ENCODE peak calls at places on chromosomes 6 and 20, in ten cellular contexts. A, X, S, R, M, Q, Y, I, G and Z are unnamed samples.

GRCh38 chr6:140178550-140179334 is 804.3 kb upstream of the CITED2 start:
- DNase-seq in X (no peak), Y (no peak), I (no peak), R (no peak), S (no peak), G (no peak), A (peak; percentile 24), Q (no peak), M (no peak), Z (no peak)

GRCh38 chr20:2515203-2515602 is 6.5 kb upstream of the ZNF343 start:
- DNase-seq in M (no peak), A (no peak), Y (no peak), G (no peak), S (no peak), R (no peak), X (no peak), Q (no peak), I (no peak), Z (no peak)

GRCh38 chr6:13733178-13733851 is 21.7 kb upstream of the RANBP9 start:
- DNase-seq in I (peak; percentile 55), X (no peak), R (peak; percentile 46), S (no peak), Y (peak; percentile 64), A (peak; percentile 86), M (peak; percentile 80), Q (no peak), G (no peak), Z (peak; percentile 47)

GRCh38 chr6:21914121-21914973 is 320.8 kb downstream of the SOX4 start:
- DNase-seq in A (no peak), I (peak; percentile 77), R (no peak), Q (peak; percentile 58), M (peak; percentile 95), X (peak; percentile 40), G (peak; percentile 15), S (no peak), Y (peak; percentile 51), Z (no peak)

GRCh38 chr6:155738602-155739001 is 283.0 kb upstream of the NOX3 start:
- DNase-seq in S (no peak), R (no peak), Q (no peak), A (no peak), M (no peak), G (no peak), Y (no peak), I (no peak), X (no peak), Z (no peak)

GRCh38 chr6:12483712-12484111 is 193.6 kb downstream of the EDN1 start:
- DNase-seq in A (peak; percentile 62), Y (no peak), R (no peak), S (peak; percentile 63), M (peak; percentile 58), X (no peak), Q (no peak), G (no peak), I (no peak), Z (no peak)

GRCh38 chr6:12635375-12635774 is 81.2 kb upstream of the PHACTR1 start:
- DNase-seq in Y (no peak), G (no peak), A (no peak), I (no peak), S (no peak), X (no peak), Q (no peak), M (no peak), R (no peak), Z (no peak)

GRCh38 chr20:5033566-5033965 is 32.3 kb upstream of the SLC23A2 start:
- DNase-seq in Q (no peak), I (no peak), S (no peak), M (no peak), A (no peak), G (no peak), Y (no peak), X (no peak), R (peak; percentile 52), Z (no peak)

GRCh38 chr6:36320475-36320874 is 16.2 kb downstream of the BNIP5 start:
- DNase-seq in R (peak; percentile 76), M (no peak), Q (no peak), I (no peak), G (no peak), S (no peak), Y (peak; percentile 76), X (no peak), A (peak; percentile 8), Z (no peak)

GRCh38 chr20:3326779-3327521 is 80.5 kb downstream of the DNAAF9 start:
- DNase-seq in S (no peak), X (no peak), Y (no peak), R (no peak), I (no peak), M (no peak), Q (no peak), A (no peak), G (no peak), Z (no peak)

GRCh38 chr20:56809668-56810067 is 180.6 kb downstream of the TFAP2C start:
- DNase-seq in G (no peak), X (no peak), R (no peak), S (no peak), Q (no peak), I (no peak), A (no peak), Y (no peak), M (no peak), Z (no peak)

GRCh38 chr6:107736713-107737396 is 87.3 kb downstream of the SCML4 start:
- DNase-seq in S (no peak), I (no peak), Q (no peak), Y (no peak), M (no peak), A (no peak), X (no peak), R (no peak), G (no peak), Z (no peak)
- H3K27ac ChIP-seq in S (no peak overlapping the region), I (no peak overlapping the region), Q (no peak overlapping the region), Y (no peak overlapping the region), M (no peak overlapping the region), A (no peak overlapping the region), X (peak overlapping the region; percentile 73), R (no peak overlapping the region), G (peak overlapping the region; percentile 41), Z (no peak overlapping the region)

GRCh38 chr20:62387219-62387913 is 463 bp downstream of the RPS21 start:
- DNase-seq in X (no peak), A (no peak), G (no peak), Q (no peak), Y (no peak), S (no peak), I (no peak), M (no peak), R (no peak), Z (no peak)

GRCh38 chr20:62389601-62390087 is 2.7 kb downstream of the RPS21 start:
- DNase-seq in S (no peak), X (no peak), A (no peak), Y (no peak), R (no peak), I (no peak), Q (no peak), M (no peak), G (no peak), Z (no peak)

GRCh38 chr20:62387993-62388635 is 1.2 kb downstream of the RPS21 start:
- DNase-seq in R (no peak), I (no peak), S (peak; percentile 85), A (no peak), G (no peak), Q (no peak), M (peak; percentile 53), Y (no peak), X (no peak), Z (no peak)

GRCh38 chr20:62390306-62391164 is 3.6 kb downstream of the RPS21 start:
- DNase-seq in I (no peak), A (no peak), Y (no peak), G (no peak), Q (no peak), X (no peak), S (no peak), M (peak; percentile 59), R (no peak), Z (no peak)

DNA sequence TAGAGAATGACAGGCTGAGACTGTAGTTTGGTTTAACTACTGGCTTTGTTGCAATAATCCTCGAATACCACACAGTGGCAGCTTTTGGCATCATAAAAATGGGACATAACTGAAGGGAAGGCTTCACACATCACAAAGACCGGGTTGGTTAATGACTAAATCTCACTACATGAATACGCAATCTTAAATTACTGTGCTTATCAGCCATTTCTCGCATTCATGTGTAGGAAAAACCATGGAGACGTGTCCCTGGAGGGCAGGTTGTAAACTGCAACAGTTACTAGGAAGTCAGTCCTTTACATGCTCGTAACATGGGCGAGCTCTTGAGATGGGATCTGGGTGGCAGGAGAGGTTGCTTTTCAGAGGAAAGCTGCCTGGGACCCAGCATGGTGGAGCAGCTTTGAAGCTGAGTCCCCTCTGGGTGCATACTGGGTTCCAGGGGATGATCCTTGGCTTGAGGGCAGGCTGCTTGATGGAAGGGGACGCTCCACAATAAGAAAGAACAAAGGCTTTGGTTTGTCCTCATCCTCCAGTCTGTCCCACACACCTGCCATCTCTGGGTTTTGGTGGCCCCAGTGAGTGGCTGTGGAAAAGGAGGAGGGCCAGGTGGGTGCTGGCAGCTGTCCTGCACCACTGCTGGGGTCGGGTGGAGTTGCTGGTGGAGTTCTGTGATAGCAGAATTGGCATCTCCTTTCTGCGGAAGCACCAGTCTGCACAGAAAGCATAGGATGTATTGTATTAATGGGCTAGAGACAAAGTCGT is 2.1 kb downstream of the RPS21 start:
- DNase-seq in A (no peak), G (no peak), R (no peak), Q (no peak), I (no peak), Y (no peak), S (no peak), X (no peak), M (no peak), Z (no peak)
- TF ChIP-seq CTCF in A (no peak), G (no peak), R (peak; percentile 8), Q (no peak), I (no peak), Y (no peak), S (peak; percentile 38), X (no peak), M (no peak), Z (no peak)

GRCh38 chr6:169701218-169701952 is 444 bp downstream of the WDR27 start:
- DNase-seq in Q (no peak), G (no peak), I (no peak), S (no peak), R (no peak), X (peak; percentile 30), Y (no peak), M (no peak), A (no peak), Z (no peak)
- H3K27ac ChIP-seq in Q (peak overlapping the region; percentile 95), G (peak overlapping the region; percentile 95), I (peak overlapping the region; percentile 97), S (peak overlapping the region; percentile 55), R (peak overlapping the region; percentile 93), X (peak overlapping the region; percentile 95), Y (peak overlapping the region; percentile 75), M (peak overlapping the region; percentile 82), A (peak overlapping the region; percentile 87), Z (peak overlapping the region; percentile 90)

DNA sequence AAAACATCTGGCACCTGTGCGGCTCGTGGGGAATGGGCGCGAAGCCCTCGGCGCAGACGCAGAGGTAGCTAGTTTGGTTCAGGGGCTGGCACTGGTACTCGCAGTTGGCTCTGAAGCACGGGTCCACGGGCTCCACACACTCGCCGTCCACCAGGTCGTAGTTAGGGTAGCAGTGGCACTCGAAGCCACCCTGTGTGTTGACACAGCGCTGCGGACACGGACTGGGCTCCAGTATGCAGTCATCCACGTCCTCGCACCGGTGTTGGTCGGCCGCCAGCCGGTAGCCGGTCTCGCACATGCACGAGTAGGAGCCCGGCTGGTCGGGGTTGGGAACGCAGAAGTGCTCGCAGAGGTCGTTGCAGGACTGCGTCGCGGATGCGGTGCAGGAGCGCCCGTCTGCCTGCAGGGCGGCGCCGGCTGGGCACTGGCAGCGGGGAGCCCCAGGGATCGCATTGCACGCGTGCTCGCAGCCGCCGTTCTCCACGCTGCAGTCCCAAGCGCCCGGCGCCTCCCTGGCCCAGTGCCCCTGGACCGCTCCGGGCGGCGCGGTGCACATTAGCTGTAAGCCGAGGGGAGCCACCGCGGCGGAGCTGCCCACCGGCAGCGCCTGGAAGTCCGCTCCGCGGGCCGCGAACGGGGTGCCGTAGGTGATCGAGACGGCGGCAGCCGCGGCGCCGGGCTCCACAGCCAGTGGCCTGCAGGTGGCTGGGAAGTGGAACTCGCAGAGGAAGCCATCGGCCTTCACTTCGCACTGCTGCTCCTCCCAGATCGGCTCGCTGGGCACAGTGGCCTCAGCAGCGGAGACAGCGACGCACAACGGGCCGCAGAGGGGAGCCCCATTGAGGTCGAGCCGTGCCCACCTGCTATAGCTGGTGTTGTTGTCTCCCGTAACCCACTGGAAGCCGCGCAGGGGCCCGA is 930 bp downstream of the THBD start:
- DNase-seq in G (no peak), Q (no peak), I (peak; percentile 71), A (peak; percentile 68), X (no peak), R (no peak), Y (peak; percentile 76), M (peak; percentile 55), S (peak; percentile 80), Z (no peak)
- TF ChIP-seq CTCF in G (no peak), Q (peak; percentile 18), I (peak; percentile 15), A (peak; percentile 78), X (no peak), R (peak; percentile 12), Y (peak; percentile 49), M (no peak), S (peak; percentile 70), Z (peak; percentile 27)